ENCODE peak calls at places on chromosomes 3 and 15, in seven cellular contexts. O, X, C, V, S, H and I are unnamed samples. For H3K4me1, the result is how much of the 10 kb centered on the place peaks cover.

GRCh38 chr3:78644847-78645246 is 1123.0 kb downstream of the ROBO1 start:
- DNase-seq in O (no peak), X (no peak), C (no peak), V (no peak), S (no peak), H (no peak), I (peak)

GRCh38 chr15:91803260-91803659 is 50.2 kb upstream of the SLCO3A1 start:
- DNase-seq in O (no peak), X (no peak), C (no peak), V (no peak), S (no peak), H (no peak), I (no peak)

GRCh38 chr3:139764936-139765335 is 87.2 kb upstream of the NMNAT3 start:
- DNase-seq in O (no peak), X (no peak), C (no peak), V (no peak), S (no peak), H (no peak), I (peak)

GRCh38 chr15:51067510-51067909 is 27.2 kb downstream of the TNFAIP8L3 start:
- DNase-seq in O (no peak), X (no peak), C (no peak), V (no peak), S (no peak), H (no peak), I (no peak)

GRCh38 chr15:33243869-33244268 is 49.4 kb upstream of the FMN1 start:
- DNase-seq in O (no peak), X (no peak), C (no peak), V (no peak), S (no peak), H (no peak), I (peak)

GRCh38 chr3:11716576-11717250 is 73.0 kb upstream of the VGLL4 start:
- DNase-seq in O (no peak), X (no peak), C (no peak), V (no peak), S (no peak), H (no peak), I (peak)

GRCh38 chr3:14549256-14549931 is 9.3 kb upstream of the GRIP2 start:
- DNase-seq in O (no peak), X (no peak), C (no peak), V (no peak), S (no peak), H (no peak), I (peak)

GRCh38 chr3:58306662-58307286 is 454 bp downstream of the HTD2 start:
- DNase-seq in O (peak), X (no peak), C (peak), V (peak), S (peak), H (peak), I (peak)

GRCh38 chr3:38124324-38125122 is 12.4 kb downstream of the ACAA1 start:
- DNase-seq in O (no peak), X (no peak), C (no peak), V (no peak), S (no peak), H (peak), I (no peak)

GRCh38 chr3:65401359-65401810 is 637.3 kb downstream of the MAGI1 start:
- DNase-seq in O (no peak), X (no peak), C (no peak), V (no peak), S (no peak), H (peak), I (no peak)

GRCh38 chr3:194586839-194587238 is 46.4 kb downstream of the TMEM44 start:
- DNase-seq in O (no peak), X (no peak), C (no peak), V (no peak), S (no peak), H (no peak), I (no peak)

GRCh38 chr15:37138586-37138985 is 38.2 kb upstream of the MEIS2 start:
- DNase-seq in O (no peak), X (no peak), C (no peak), V (no peak), S (no peak), H (no peak), I (no peak)

GRCh38 chr3:69806735-69807438 is 67.6 kb downstream of the MITF start:
- DNase-seq in O (no peak), X (no peak), C (no peak), V (no peak), S (no peak), H (no peak), I (peak)

GRCh38 chr15:57457726-57458125 is 81.4 kb downstream of the CGNL1 start:
- DNase-seq in O (no peak), X (no peak), C (no peak), V (no peak), S (no peak), H (no peak), I (no peak)

GRCh38 chr15:79365765-79366164 is 54.9 kb downstream of the TMED3 start:
- DNase-seq in O (no peak), X (no peak), C (no peak), V (no peak), S (no peak), H (no peak), I (no peak)

GRCh38 chr3:7876741-7877297 is 624.8 kb upstream of the LMCD1 start:
- DNase-seq in O (no peak), X (no peak), C (peak), V (no peak), S (no peak), H (no peak), I (no peak)

GRCh38 chr15:66611257-66612053 is 45.7 kb upstream of the LCTL start:
- DNase-seq in O (no peak), X (no peak), C (no peak), V (no peak), S (no peak), H (peak), I (no peak)

GRCh38 chr3:180926526-180926925 is 14.1 kb downstream of the FXR1 start:
- DNase-seq in O (no peak), X (no peak), C (no peak), V (no peak), S (no peak), H (no peak), I (peak)

GRCh38 chr3:190130700-190131099 is 10.0 kb upstream of the P3H2 start:
- DNase-seq in O (no peak), X (no peak), C (no peak), V (peak), S (no peak), H (no peak), I (no peak)

GRCh38 chr3:58074126-58074715 is 66.0 kb downstream of the FLNB start:
- DNase-seq in O (no peak), X (no peak), C (no peak), V (no peak), S (no peak), H (no peak), I (no peak)

GRCh38 chr15:54707805-54708752 is 488.7 kb downstream of the RSL24D1 start:
- DNase-seq in O (peak), X (no peak), C (no peak), V (no peak), S (no peak), H (no peak), I (no peak)

GRCh38 chr3:35215525-35216500 is 423.5 kb upstream of the ARPP21 start:
- DNase-seq in O (no peak), X (no peak), C (no peak), V (no peak), S (no peak), H (no peak), I (no peak)

GRCh38 chr15:83210619-83211018 is 3.0 kb upstream of the HDGFL3 start:
- DNase-seq in O (no peak), X (no peak), C (no peak), V (no peak), S (no peak), H (no peak), I (no peak)

GRCh38 chr15:84937144-84937543 is 44.5 kb upstream of the PDE8A start:
- DNase-seq in O (peak), X (no peak), C (no peak), V (no peak), S (no peak), H (no peak), I (no peak)

GRCh38 chr3:134352031-134352671 is 22.1 kb downstream of the AMOTL2 start:
- DNase-seq in O (peak), X (no peak), C (no peak), V (no peak), S (no peak), H (no peak), I (peak)

GRCh38 chr3:53803124-53803815 is 42.9 kb downstream of the CHDH start:
- DNase-seq in O (peak), X (no peak), C (no peak), V (no peak), S (no peak), H (peak), I (no peak)

GRCh38 chr3:162165346-162165745 is 668.7 kb downstream of the OTOL1 start:
- DNase-seq in O (no peak), X (no peak), C (no peak), V (no peak), S (no peak), H (no peak), I (peak)

GRCh38 chr15:63018639-63019038 is 23.9 kb upstream of the TPM1 start:
- DNase-seq in O (no peak), X (no peak), C (no peak), V (no peak), S (no peak), H (no peak), I (peak)

GRCh38 chr3:132659000-132659369 is 624 bp downstream of the ACAD11 start:
- DNase-seq in O (no peak), X (no peak), C (no peak), V (peak), S (no peak), H (no peak), I (no peak)

GRCh38 chr3:71423151-71423906 is 160.2 kb downstream of the FOXP1 start:
- DNase-seq in O (no peak), X (no peak), C (no peak), V (peak), S (peak), H (no peak), I (no peak)

GRCh38 chr3:45120615-45121158 is 25.5 kb downstream of the CDCP1 start:
- DNase-seq in O (no peak), X (no peak), C (no peak), V (no peak), S (no peak), H (no peak), I (no peak)

GRCh38 chr3:45123841-45124269 is 22.3 kb downstream of the CDCP1 start:
- DNase-seq in O (no peak), X (no peak), C (no peak), V (no peak), S (no peak), H (no peak), I (peak)

GRCh38 chr3:45124379-45124778 is 21.8 kb downstream of the CDCP1 start:
- DNase-seq in O (no peak), X (no peak), C (no peak), V (no peak), S (no peak), H (no peak), I (peak)

GRCh38 chr3:45124956-45125355 is 21.2 kb downstream of the CDCP1 start:
- DNase-seq in O (no peak), X (no peak), C (no peak), V (no peak), S (no peak), H (no peak), I (no peak)

GRCh38 chr3:45123030-45123429 is 23.1 kb downstream of the CDCP1 start:
- DNase-seq in O (no peak), X (no peak), C (no peak), V (no peak), S (no peak), H (no peak), I (peak)
- H3K4me1 ChIP-seq in O (under half), X (under half), C (under half), V (under half), S (under half), H (under half), I (under half)

DNA sequence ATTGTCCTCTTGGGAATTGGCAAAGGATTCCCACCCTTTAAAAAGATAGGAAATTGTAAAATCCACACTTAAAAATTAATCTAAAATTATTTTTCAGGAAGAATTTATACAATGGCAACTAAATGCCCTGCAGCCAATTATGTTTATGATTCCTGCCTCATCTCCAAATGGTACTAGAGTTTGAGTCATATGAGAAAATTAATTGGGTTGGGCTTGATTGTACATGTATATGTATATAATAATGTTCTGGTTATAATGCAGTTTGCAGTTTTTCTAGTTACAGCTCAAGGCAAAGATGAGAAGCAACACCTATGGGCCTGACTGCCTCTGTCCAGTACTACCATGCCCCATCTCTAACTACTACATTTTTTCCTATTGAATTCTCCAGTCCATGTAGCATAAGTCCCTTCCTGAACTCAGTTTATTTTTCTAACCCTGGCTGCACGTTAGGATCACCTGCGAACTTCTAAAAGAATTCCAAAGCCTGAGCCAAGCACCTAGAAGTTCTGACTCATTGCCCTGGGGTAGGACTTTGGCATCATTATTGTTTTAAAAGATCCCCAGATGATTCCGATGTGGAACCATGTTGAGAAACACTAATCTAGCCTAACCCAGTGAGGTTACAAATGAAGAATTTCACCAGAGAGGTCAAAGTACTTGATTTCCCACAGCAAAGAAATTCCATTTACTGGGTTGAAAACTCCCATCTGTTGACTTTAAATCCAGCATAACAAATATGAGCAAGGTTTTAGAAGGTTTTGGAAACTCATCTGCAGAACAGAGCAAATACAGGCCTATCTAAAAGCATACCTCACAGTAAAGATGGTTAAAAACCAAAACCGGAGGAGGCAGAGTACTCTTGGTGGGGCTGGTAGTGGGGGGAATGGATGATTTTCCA is 19.4 kb downstream of the TGFBR2 start:
- DNase-seq in O (no peak), X (no peak), C (no peak), V (no peak), S (no peak), H (no peak), I (peak)
- H3K4me3 ChIP-seq in O (no peak), X (peak), C (no peak), V (no peak), S (no peak), H (no peak), I (peak)

GRCh38 chr15:70494529-70494860 is 268.9 kb downstream of the UACA start:
- DNase-seq in O (no peak), X (no peak), C (no peak), V (no peak), S (no peak), H (no peak), I (no peak)

GRCh38 chr15:70493787-70494514 is 269.4 kb downstream of the UACA start:
- DNase-seq in O (no peak), X (no peak), C (no peak), V (no peak), S (no peak), H (no peak), I (peak)

GRCh38 chr15:70495988-70496387 is 267.4 kb downstream of the UACA start:
- DNase-seq in O (no peak), X (no peak), C (no peak), V (no peak), S (no peak), H (no peak), I (no peak)

GRCh38 chr15:70493376-70493775 is 270.0 kb downstream of the UACA start:
- DNase-seq in O (no peak), X (no peak), C (no peak), V (no peak), S (no peak), H (no peak), I (no peak)

GRCh38 chr15:70494861-70495571 is 268.3 kb downstream of the UACA start:
- DNase-seq in O (no peak), X (no peak), C (no peak), V (no peak), S (no peak), H (peak), I (peak)
- H3K4me1 ChIP-seq in O (under half), X (under half), C (half or more), V (under half), S (under half), H (under half), I (under half)

GRCh38 chr15:98671060-98672008 is 23.0 kb downstream of the IGF1R start:
- DNase-seq in O (no peak), X (no peak), C (no peak), V (no peak), S (no peak), H (peak), I (peak)
- H3K4me3 ChIP-seq in O (no peak), X (peak), C (no peak), V (peak), S (no peak), H (peak), I (peak)

GRCh38 chr3:119350114-119350513 is 55.9 kb downstream of the ARHGAP31 start:
- DNase-seq in O (no peak), X (no peak), C (no peak), V (peak), S (no peak), H (peak), I (no peak)
- H3K4me1 ChIP-seq in O (under half), X (under half), C (under half), V (half or more), S (under half), H (under half), I (under half)

GRCh38 chr3:168090306-168091085 is 5.2 kb downstream of the GOLIM4 start:
- DNase-seq in O (no peak), X (no peak), C (no peak), V (no peak), S (no peak), H (no peak), I (peak)

GRCh38 chr3:168087539-168087938 is 8.2 kb downstream of the GOLIM4 start:
- DNase-seq in O (no peak), X (no peak), C (no peak), V (no peak), S (no peak), H (no peak), I (no peak)

GRCh38 chr3:168086541-168087260 is 9.0 kb downstream of the GOLIM4 start:
- DNase-seq in O (no peak), X (no peak), C (no peak), V (no peak), S (no peak), H (no peak), I (no peak)

GRCh38 chr3:168089179-168089771 is 6.4 kb downstream of the GOLIM4 start:
- DNase-seq in O (no peak), X (no peak), C (no peak), V (no peak), S (no peak), H (no peak), I (no peak)

GRCh38 chr3:168088106-168088722 is 7.5 kb downstream of the GOLIM4 start:
- DNase-seq in O (no peak), X (no peak), C (no peak), V (no peak), S (peak), H (peak), I (peak)
- H3K4me3 ChIP-seq in O (no peak), X (no peak), C (no peak), V (no peak), S (no peak), H (no peak), I (no peak)

GRCh38 chr3:196145420-196146262 is 63.8 kb upstream of the TFRC start:
- DNase-seq in O (no peak), X (no peak), C (no peak), V (no peak), S (no peak), H (no peak), I (no peak)
- H3K4me1 ChIP-seq in O (under half), X (under half), C (under half), V (under half), S (under half), H (under half), I (under half)

GRCh38 chr15:74958320-74958907 is 1.8 kb upstream of the RPP25 start:
- DNase-seq in O (peak), X (peak), C (no peak), V (peak), S (peak), H (peak), I (peak)
- H3K4me3 ChIP-seq in O (peak), X (peak), C (no peak), V (peak), S (peak), H (peak), I (peak)

GRCh38 chr15:74789171-74789627 is 7.3 kb downstream of the CSK start:
- DNase-seq in O (peak), X (no peak), C (no peak), V (no peak), S (peak), H (no peak), I (no peak)

GRCh38 chr15:74788716-74789151 is 6.9 kb downstream of the CSK start:
- DNase-seq in O (no peak), X (no peak), C (peak), V (no peak), S (no peak), H (no peak), I (no peak)

GRCh38 chr15:74788042-74788715 is 6.3 kb downstream of the CSK start:
- DNase-seq in O (no peak), X (no peak), C (no peak), V (no peak), S (peak), H (no peak), I (no peak)

GRCh38 chr15:74786659-74787165 is 4.8 kb downstream of the CSK start:
- DNase-seq in O (peak), X (no peak), C (no peak), V (peak), S (peak), H (no peak), I (no peak)

DNA sequence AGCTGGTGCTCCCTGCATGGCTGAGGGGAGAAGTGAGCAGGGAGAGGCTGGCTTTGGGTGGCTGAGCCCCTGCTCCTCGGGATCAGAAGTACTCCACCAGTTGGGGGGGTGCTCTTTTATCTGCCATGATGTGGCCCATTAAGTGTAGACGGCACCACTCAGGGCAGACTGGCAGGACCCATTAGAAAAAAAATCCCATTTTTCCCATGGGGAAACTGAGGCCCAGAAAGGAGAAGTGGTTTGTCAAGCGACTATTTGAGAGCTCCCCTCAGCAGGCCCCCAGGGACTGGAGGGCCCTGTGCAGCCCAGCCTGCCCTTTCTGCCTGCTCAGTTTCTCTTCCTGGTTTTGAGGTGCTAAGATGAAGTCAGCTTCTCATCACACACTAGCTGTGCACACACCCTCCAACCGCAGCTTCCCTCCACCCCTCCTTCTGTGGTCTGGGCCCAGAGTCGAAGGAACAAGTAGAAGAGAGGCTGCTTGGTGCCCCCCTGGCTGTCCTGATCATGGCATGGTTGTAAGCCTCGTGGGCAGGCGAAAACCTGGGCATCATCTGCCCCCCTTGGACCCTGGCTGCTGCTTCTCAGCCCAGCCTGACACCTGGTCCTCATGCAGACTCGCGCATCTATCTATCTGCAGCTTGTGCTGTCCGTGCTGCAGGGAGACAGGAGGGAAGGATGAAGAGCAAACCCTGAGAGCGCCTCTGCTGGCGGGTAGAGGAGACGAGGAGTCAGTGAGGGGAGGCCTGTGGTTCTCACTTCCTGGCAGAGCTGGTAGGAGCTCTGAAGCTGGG is 5.6 kb downstream of the CSK start:
- DNase-seq in O (peak), X (no peak), C (peak), V (no peak), S (peak), H (peak), I (peak)
- H3K4me1 ChIP-seq in O (half or more), X (half or more), C (half or more), V (half or more), S (half or more), H (under half), I (under half)